ENCODE peak calls at places on chromosomes 2 and 18, in seven cellular contexts. O is GM12891, T is SK-N-SH, J is K562, N is GM12878, C is HepG2, Q is H1. P is an unnamed sample.

GRCh38 chr2:31263636-31264190 is 29.8 kb downstream of the EHD3 start:
- DNase-seq in J (no peak), O (no peak), C (no peak), N (no peak), T (no peak), Q (no peak), P (no peak)

GRCh38 chr2:128313076-128313836 is 5.4 kb downstream of the HS6ST1 start:
- DNase-seq in O (no peak), Q (no peak), T (peak), N (no peak), C (no peak), J (peak), P (peak)

GRCh38 chr2:217848351-217848957 is 154.3 kb downstream of the TNS1 start:
- DNase-seq in C (no peak), Q (no peak), T (no peak), N (no peak), O (no peak), J (peak), P (no peak)

GRCh38 chr2:71244302-71244660 is 17.4 kb upstream of the PAIP2B start:
- DNase-seq in C (no peak), J (no peak), Q (no peak), O (no peak), T (no peak), N (no peak), P (no peak)

GRCh38 chr2:47744074-47744473 is 38.9 kb upstream of the MSH6 start:
- DNase-seq in N (no peak), T (no peak), J (no peak), Q (no peak), O (no peak), C (no peak), P (no peak)

GRCh38 chr2:45649457-45649854 is 2.0 kb upstream of the PRKCE start:
- DNase-seq in N (no peak), T (peak), J (no peak), Q (no peak), C (no peak), O (no peak), P (no peak)

GRCh38 chr2:206250041-206250897 is 24.2 kb upstream of the ZDBF2 start:
- DNase-seq in T (no peak), N (no peak), J (no peak), Q (no peak), C (no peak), O (no peak), P (no peak)

GRCh38 chr2:172726172-172726735 is 9.4 kb upstream of the RAPGEF4 start:
- DNase-seq in O (no peak), Q (no peak), C (peak), N (no peak), T (no peak), J (no peak), P (no peak)

GRCh38 chr18:12254820-12255511 is 805 bp downstream of the CIDEA start:
- DNase-seq in C (no peak), T (no peak), N (no peak), O (no peak), J (no peak), Q (no peak), P (no peak)

GRCh38 chr2:238594796-238595749 is 168.3 kb downstream of the ASB1 start:
- DNase-seq in Q (no peak), C (no peak), T (no peak), O (no peak), J (no peak), N (no peak), P (no peak)

GRCh38 chr2:73000808-73001570 is 70.5 kb downstream of the SFXN5 start:
- DNase-seq in Q (no peak), J (no peak), C (peak), T (no peak), N (no peak), O (no peak), P (no peak)

GRCh38 chr2:233965032-233965614 is 48.0 kb downstream of the TRPM8 start:
- DNase-seq in O (no peak), T (no peak), N (no peak), J (no peak), Q (no peak), C (no peak), P (no peak)

GRCh38 chr2:28030600-28030999 is 140.1 kb downstream of the BABAM2 start:
- DNase-seq in J (no peak), O (no peak), C (no peak), Q (no peak), N (no peak), T (no peak), P (no peak)

GRCh38 chr2:74191596-74192380 is 6.6 kb upstream of the MTHFD2 start:
- DNase-seq in C (peak), J (no peak), Q (no peak), N (no peak), T (no peak), O (no peak), P (no peak)

GRCh38 chr2:95348609-95349567 is 51.7 kb downstream of the KCNIP3 start:
- DNase-seq in O (no peak), T (no peak), C (no peak), Q (no peak), J (no peak), N (no peak), P (no peak)

GRCh38 chr2:200533754-200534153 is 7.7 kb downstream of the SGO2 start:
- DNase-seq in C (no peak), Q (no peak), T (no peak), N (no peak), J (no peak), O (no peak), P (no peak)

GRCh38 chr2:99336780-99337163 is 417 bp upstream of the EIF5B start:
- DNase-seq in N (no peak), O (no peak), Q (no peak), J (no peak), T (no peak), C (no peak), P (no peak)

GRCh38 chr18:24659837-24660720 is 199.6 kb downstream of the HRH4 start:
- DNase-seq in T (no peak), N (no peak), Q (no peak), J (no peak), O (peak), C (no peak), P (peak)

GRCh38 chr2:186325827-186326535 is 160.1 kb upstream of the ZC3H15 start:
- DNase-seq in T (no peak), O (no peak), Q (no peak), J (no peak), C (no peak), N (no peak), P (no peak)

GRCh38 chr18:32906506-32907214 is 133.8 kb upstream of the KLHL14 start:
- DNase-seq in O (no peak), C (no peak), Q (no peak), N (no peak), T (no peak), J (no peak), P (no peak)

GRCh38 chr2:203887680-203888079 is 20.1 kb downstream of the CTLA4 start:
- DNase-seq in C (no peak), J (no peak), T (no peak), N (no peak), O (no peak), Q (no peak), P (no peak)

GRCh38 chr2:238389985-238390682 is 36.6 kb upstream of the ASB1 start:
- DNase-seq in N (no peak), Q (no peak), J (no peak), C (no peak), O (no peak), T (no peak), P (no peak)

GRCh38 chr18:10430696-10431095 is 23.7 kb upstream of the APCDD1 start:
- DNase-seq in O (no peak), Q (no peak), N (no peak), T (no peak), C (no peak), J (no peak), P (no peak)

GRCh38 chr2:238158807-238159539 is at the start of gene ERFE:
- DNase-seq in N (no peak), O (peak), T (peak), J (peak), Q (no peak), C (no peak), P (peak)

GRCh38 chr2:74019516-74019915 is 34.8 kb downstream of the TET3 start:
- DNase-seq in N (no peak), C (no peak), O (no peak), Q (no peak), J (no peak), T (no peak), P (no peak)

GRCh38 chr2:83594841-83595720 is 864.0 kb downstream of the SUCLG1 start:
- DNase-seq in J (no peak), Q (no peak), T (no peak), N (no peak), O (no peak), C (no peak), P (no peak)

GRCh38 chr2:112187805-112188596 is 49.8 kb downstream of the FBLN7 start:
- DNase-seq in O (peak), C (no peak), N (no peak), T (no peak), J (peak), Q (no peak), P (no peak)

GRCh38 chr2:85956647-85957039 is 67.9 kb upstream of the ST3GAL5 start:
- DNase-seq in T (no peak), C (no peak), J (no peak), Q (no peak), O (no peak), N (no peak), P (no peak)

GRCh38 chr2:38274286-38275276 is 102.5 kb downstream of the ATL2 start:
- DNase-seq in T (peak), O (peak), J (peak), C (peak), Q (no peak), N (peak), P (peak)

GRCh38 chr2:102181919-102182635 is 4.7 kb upstream of the IL1RL2 start:
- DNase-seq in N (no peak), J (no peak), C (no peak), Q (no peak), O (no peak), T (no peak), P (no peak)

GRCh38 chr2:172404824-172405223 is 22.6 kb upstream of the ITGA6 start:
- DNase-seq in J (no peak), T (no peak), C (no peak), O (no peak), Q (no peak), N (no peak), P (no peak)

GRCh38 chr2:134029478-134029877 is 224.4 kb upstream of the MGAT5 start:
- DNase-seq in Q (no peak), O (no peak), T (peak), N (no peak), C (no peak), J (no peak), P (no peak)

GRCh38 chr2:147430408-147430807 is 414.4 kb upstream of the ACVR2A start:
- DNase-seq in C (peak), N (no peak), Q (no peak), J (no peak), O (no peak), T (no peak), P (no peak)

GRCh38 chr2:222424729-222425671 is 657 bp downstream of the SGPP2 start:
- DNase-seq in Q (no peak), J (no peak), N (no peak), O (no peak), C (no peak), T (peak), P (peak)

GRCh38 chr2:184527058-184527457 is 71.3 kb upstream of the ZNF804A start:
- DNase-seq in Q (no peak), N (no peak), T (no peak), J (no peak), C (no peak), O (no peak), P (no peak)

GRCh38 chr2:134392689-134393476 is 139.0 kb downstream of the MGAT5 start:
- DNase-seq in O (no peak), C (no peak), Q (no peak), T (no peak), J (no peak), N (no peak), P (no peak)

DNA sequence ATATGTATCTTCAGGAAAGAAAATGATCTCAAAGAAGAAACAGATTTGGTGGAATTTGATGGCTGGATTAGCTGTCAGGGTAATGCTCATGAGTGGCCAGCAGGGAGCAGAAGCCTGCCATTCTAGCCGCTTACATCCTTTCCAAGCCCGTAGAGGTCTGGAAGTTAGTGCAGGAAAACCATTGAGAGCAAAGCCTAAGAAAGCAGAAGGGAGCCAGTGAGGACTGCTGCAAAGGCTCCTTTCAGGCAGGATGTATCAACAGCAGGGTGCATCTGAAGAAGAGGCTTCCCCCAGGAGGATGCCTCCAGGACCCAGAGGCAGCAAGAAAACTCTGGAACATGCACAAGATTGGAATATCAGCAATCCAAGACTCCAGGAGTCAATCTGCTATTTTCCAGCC is 22.9 kb upstream of the LBH start:
- DNase-seq in T (peak), C (peak), N (no peak), J (peak), Q (peak), O (no peak), P (no peak)
- TF ChIP-seq POLR2AphosphoS5 in T (no peak), C (no peak), N (no peak), J (no peak), Q (no peak), O (no peak), P (no peak)

GRCh38 chr2:30217644-30218361 is 13.5 kb upstream of the LBH start:
- DNase-seq in T (no peak), C (no peak), O (no peak), N (peak), J (no peak), Q (no peak), P (no peak)
- TF ChIP-seq TAF1 in T (no peak), C (no peak), O (no peak), N (no peak), J (no peak), Q (no peak), P (no peak)

DNA sequence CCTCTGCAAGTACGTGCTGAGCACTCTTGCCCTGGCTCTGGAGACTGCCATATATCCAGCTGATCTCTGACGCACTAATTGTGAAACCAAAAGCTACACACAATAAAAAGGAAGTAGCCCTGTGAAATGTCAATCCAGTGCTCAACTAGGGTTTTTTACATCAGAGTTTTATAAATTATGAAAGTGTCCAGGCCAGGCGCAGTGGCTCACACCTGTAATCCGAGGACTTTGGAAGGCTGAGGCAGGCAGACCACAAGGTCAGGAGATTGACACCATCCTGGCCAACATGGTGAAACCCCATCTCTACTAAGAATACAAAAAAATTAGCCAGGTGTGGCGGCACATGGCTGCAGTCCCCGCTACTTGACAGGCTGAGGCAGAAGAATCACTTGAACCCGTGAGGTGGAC is 24.5 kb upstream of the PEX13 start:
- DNase-seq in T (no peak), N (peak), C (no peak), Q (no peak), J (no peak), O (no peak), P (no peak)
- TF ChIP-seq POLR2AphosphoS5 in T (no peak), N (no peak), C (no peak), Q (no peak), J (no peak), O (no peak), P (no peak)

DNA sequence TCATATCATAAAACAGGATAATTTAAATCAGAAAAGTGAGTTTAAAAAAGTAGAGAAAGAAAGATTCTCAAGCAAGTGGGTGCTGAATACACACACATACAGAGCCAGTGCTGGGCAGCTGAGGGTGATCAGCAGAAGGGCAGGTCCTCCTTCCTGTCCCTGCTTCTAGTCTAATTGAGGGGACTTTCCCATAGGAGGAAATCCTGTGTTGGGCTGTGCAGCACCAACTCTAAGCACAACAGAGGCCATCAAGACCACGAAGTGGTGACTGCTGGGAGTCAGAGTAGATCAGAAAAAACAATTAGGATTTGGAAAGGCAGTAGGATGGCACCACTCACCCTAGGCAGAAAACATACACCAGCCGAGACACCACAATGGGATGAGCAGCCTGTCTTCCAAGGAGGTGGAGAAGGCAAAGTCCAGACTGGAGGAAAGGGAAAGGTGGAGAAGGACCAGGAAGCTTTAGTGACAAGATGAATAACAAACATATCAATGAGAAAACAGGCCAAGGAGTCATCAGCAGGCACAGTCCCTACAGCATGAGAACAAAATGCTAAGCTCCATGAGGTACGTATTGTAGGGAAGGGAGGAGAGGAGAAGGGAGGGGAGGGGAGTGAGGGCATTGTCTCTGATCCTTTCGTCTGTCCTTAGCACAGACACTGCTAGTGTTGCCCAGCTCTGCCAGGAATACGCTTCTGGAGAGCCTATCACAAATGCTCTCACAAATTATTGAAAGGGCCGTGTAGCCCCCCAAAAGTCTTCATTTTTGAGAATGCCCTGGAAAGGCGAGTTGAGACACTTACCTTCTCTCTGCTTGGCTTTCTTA is 16.7 kb upstream of the MSGN1 start:
- DNase-seq in J (no peak), T (no peak), C (no peak), N (no peak), Q (no peak), O (no peak), P (no peak)
- TF ChIP-seq TAF1 in J (no peak), T (no peak), C (no peak), N (no peak), Q (no peak), O (no peak), P (no peak)

DNA sequence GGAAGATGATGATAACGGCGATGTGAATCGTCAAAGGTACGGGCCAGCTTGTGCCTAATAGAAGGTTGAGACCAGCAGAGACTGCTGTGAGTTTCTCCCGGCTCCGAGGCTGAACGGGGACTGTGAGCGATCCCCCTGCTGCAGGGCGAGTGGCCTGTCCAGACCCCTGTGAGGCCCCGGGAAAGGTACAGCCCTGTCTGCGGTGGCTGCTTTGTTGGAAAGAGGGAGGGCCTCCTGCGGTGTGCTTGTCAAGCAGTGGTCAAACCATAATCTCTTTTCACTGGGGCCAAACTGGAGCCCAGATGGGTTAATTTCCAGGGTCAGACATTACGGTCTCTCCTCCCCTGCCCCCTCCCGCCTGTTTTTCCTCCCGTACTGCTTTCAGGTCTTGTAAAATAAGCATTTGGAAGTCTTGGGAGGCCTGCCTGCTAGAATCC is 3.0 kb downstream of the FZD7 start:
- DNase-seq in O (no peak), J (no peak), T (peak), Q (no peak), C (no peak), N (no peak), P (no peak)
- TF ChIP-seq POLR2AphosphoS5 in O (no peak), J (no peak), T (no peak), Q (no peak), C (no peak), N (no peak), P (no peak)